ENCODE peak calls at places on chromosomes 7 and 10, in five cellular contexts. Z is mesendoderm, F is colonic mucosa, U is Panc1, R is heart right ventricle. T is an unnamed sample. For H3K4me1, the result is how much of the 10 kb centered on the place peaks cover.

GRCh38 chr10:73932625-73933112 is 21.7 kb downstream of the PLAU start:
- DNase-seq in Z (no peak), F (no peak), U (no peak), R (no peak), T (no peak)

GRCh38 chr10:70595566-70596016 is 7.0 kb downstream of the PRF1 start:
- DNase-seq in Z (no peak), F (peak), U (no peak), R (no peak), T (no peak)

GRCh38 chr10:119651514-119652327 is 541 bp downstream of the BAG3 start:
- DNase-seq in Z (no peak), F (peak), U (no peak), R (peak), T (peak)

GRCh38 chr7:1938788-1939433 is 268.8 kb downstream of the ELFN1 start:
- DNase-seq in Z (no peak), F (no peak), U (no peak), R (peak), T (peak)

GRCh38 chr7:155556725-155557124 is 10.4 kb upstream of the CNPY1 start:
- DNase-seq in Z (no peak), F (no peak), U (no peak), R (no peak), T (no peak)

GRCh38 chr10:93818086-93818485 is 60.4 kb downstream of the LGI1 start:
- DNase-seq in Z (no peak), F (no peak), U (no peak), R (peak), T (no peak)

GRCh38 chr7:157752832-157753291 is 416.1 kb downstream of the DNAJB6 start:
- DNase-seq in Z (no peak), F (no peak), U (no peak), R (no peak), T (no peak)

GRCh38 chr7:36871863-36872262 is 147.6 kb upstream of the AOAH start:
- DNase-seq in Z (peak), F (no peak), U (no peak), R (no peak), T (no peak)

GRCh38 chr10:65496541-65496940 is 1429.3 kb upstream of the LRRTM3 start:
- DNase-seq in Z (no peak), F (no peak), U (no peak), R (no peak), T (no peak)

GRCh38 chr7:93021748-93022147 is 96.0 kb downstream of the SAMD9 start:
- DNase-seq in Z (no peak), F (no peak), U (no peak), R (no peak), T (no peak)

GRCh38 chr10:101558206-101558605 is 29.9 kb downstream of the POLL start:
- DNase-seq in Z (no peak), F (no peak), U (no peak), R (no peak), T (no peak)

GRCh38 chr10:60124536-60124935 is 218.2 kb upstream of the CCDC6 start:
- DNase-seq in Z (no peak), F (no peak), U (no peak), R (no peak), T (no peak)

GRCh38 chr7:47383064-47383463 is 198.8 kb downstream of the TNS3 start:
- DNase-seq in Z (no peak), F (no peak), U (no peak), R (no peak), T (no peak)

GRCh38 chr10:134205-134742 is 981 bp upstream of the ZMYND11 start:
- DNase-seq in Z (peak), F (peak), U (no peak), R (no peak), T (peak)

GRCh38 chr7:17031903-17032551 is 150.2 kb upstream of the AGR3 start:
- DNase-seq in Z (no peak), F (no peak), U (no peak), R (no peak), T (no peak)

GRCh38 chr7:139737221-139738100 is 40.3 kb downstream of the HIPK2 start:
- DNase-seq in Z (no peak), F (peak), U (no peak), R (no peak), T (no peak)

GRCh38 chr7:72268826-72269225 is 143.3 kb downstream of the CALN1 start:
- DNase-seq in Z (no peak), F (no peak), U (no peak), R (no peak), T (no peak)

GRCh38 chr10:3969876-3970666 is 185.1 kb upstream of the KLF6 start:
- DNase-seq in Z (no peak), F (peak), U (no peak), R (no peak), T (no peak)

GRCh38 chr7:38185938-38186337 is 7.9 kb downstream of the STARD3NL start:
- DNase-seq in Z (no peak), F (no peak), U (no peak), R (no peak), T (no peak)

GRCh38 chr7:5510426-5511045 is 86.9 kb upstream of the TNRC18 start:
- DNase-seq in Z (no peak), F (no peak), U (no peak), R (no peak), T (no peak)

GRCh38 chr10:44752451-44753441 is 158.4 kb upstream of the TMEM72 start:
- DNase-seq in Z (no peak), F (no peak), U (peak), R (no peak), T (no peak)

GRCh38 chr7:117645456-117646181 is 165.8 kb downstream of the CFTR start:
- DNase-seq in Z (peak), F (no peak), U (no peak), R (no peak), T (no peak)

GRCh38 chr7:80732635-80733034 is 94.2 kb downstream of the CD36 start:
- DNase-seq in Z (no peak), F (no peak), U (no peak), R (no peak), T (no peak)

GRCh38 chr10:15460661-15461060 is 89.6 kb upstream of the FAM171A1 start:
- DNase-seq in Z (no peak), F (no peak), U (no peak), R (no peak), T (no peak)
- H3K4me1 ChIP-seq in Z (under half), F (under half), U (under half), R (under half), T (under half)

GRCh38 chr10:31321396-31321941 is 2.5 kb downstream of the ZEB1 start:
- DNase-seq in Z (no peak), F (no peak), U (no peak), R (no peak), T (no peak)
- H3K27ac ChIP-seq in Z (no peak), F (peak), U (peak), R (peak), T (peak)

GRCh38 chr10:71966046-71967004 is 2.1 kb downstream of the CHST3 start:
- DNase-seq in Z (peak), F (no peak), U (no peak), R (no peak), T (no peak)
- H3K4me1 ChIP-seq in Z (under half), F (under half), U (half or more), R (half or more), T (half or more)

DNA sequence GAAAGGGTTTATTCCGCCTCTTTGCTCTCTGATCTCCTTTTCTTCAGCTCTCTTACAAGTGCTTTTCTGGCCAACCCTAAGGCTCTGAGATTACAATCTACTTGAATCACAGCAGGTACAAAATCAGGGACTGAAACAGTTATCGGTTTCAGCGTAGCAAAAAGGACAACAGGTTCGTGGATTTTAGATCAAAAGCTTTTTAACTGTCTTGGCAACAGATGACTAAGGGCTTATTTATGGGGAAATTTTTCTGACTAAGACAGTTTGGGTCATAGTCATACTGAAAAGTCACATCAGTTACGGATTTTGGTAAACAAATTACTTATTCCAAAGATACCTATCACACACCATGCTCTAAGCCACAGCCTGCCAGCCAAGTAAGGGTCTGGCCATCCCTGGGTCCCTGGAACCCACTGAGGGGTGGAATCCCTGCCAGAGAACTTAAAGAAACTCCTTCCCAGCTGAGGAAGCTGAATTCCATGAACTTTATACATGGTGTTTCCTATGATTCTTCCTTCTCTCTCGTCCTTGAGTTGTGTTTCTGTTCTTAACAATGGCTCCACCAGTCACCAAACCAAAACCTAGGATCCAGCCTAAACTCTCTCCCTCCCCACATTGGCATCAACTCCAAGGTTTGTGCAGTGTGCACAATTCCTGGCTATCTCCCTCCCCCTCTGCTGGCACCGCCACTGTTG is 169.3 kb downstream of the FAM107B start:
- DNase-seq in Z (peak), F (no peak), U (no peak), R (no peak), T (no peak)
- H3K27ac ChIP-seq in Z (no peak), F (no peak), U (no peak), R (peak), T (peak)

GRCh38 chr10:16441106-16441850 is 4.5 kb downstream of the PTER start:
- DNase-seq in Z (no peak), F (no peak), U (no peak), R (no peak), T (no peak)
- H3K4me1 ChIP-seq in Z (under half), F (under half), U (under half), R (under half), T (half or more)

DNA sequence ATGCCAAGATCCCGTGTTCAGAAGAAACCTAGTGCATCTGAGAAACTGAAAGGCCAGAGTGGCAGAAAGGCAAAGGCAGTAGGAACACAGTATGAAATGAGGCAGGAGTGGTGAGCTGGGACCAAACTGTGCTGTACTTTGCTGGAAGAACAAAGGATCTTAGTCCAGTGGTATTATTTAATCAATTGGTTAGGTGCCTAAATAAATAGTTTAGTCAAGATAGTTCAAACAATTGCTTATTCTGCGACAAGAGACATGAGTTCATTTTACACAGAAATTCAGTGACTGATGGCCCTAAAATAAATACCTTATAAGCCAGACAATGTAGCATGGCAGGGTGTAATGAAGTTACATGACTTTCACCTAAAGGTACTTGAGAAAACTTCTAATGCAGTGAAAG is 181.8 kb upstream of the LRRN3 start:
- DNase-seq in Z (no peak), F (no peak), U (no peak), R (no peak), T (no peak)
- H3K27ac ChIP-seq in Z (no peak), F (no peak), U (no peak), R (no peak), T (no peak)

DNA sequence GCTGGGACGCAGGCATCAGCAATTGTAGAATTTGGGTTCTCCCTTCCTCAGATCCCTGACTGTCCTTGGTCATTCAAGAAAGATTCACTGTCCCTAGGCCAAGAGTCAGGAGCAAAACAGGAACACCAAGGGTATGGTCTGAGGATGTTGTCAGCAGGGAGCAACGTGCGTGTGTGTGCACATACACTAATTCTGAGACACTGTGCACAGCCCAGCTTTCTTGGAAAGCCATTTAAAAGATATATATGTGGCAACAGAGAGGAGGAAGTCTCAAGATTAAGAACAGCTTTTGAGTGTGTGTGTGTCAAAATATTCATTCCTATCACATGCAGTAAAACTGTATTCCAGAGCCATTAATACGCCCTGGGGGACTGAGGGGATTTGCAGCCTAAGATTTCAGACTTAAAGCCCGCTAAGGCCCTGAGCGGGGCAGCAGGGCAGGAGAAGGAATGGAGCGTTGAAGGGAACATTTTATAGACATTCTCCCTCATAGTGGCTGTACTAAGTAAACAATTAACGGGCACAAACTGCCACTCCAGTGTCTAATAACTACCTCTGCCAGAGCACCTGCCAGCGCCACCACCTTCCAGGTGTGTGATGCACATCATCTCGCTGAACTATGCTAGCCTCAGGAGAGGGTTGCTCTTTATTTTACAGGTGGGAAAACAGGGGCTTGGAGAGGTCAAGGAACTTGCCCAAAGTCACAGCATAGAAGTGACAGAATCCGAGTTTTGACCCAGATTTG is 2.0 kb downstream of the NOD1 start:
- DNase-seq in Z (no peak), F (no peak), U (no peak), R (no peak), T (no peak)
- H3K4me1 ChIP-seq in Z (under half), F (under half), U (under half), R (half or more), T (half or more)

T was measured in left ventricle myocardium inferior.